ENCODE peak calls at places on chromosomes 3 and 15, in seven cellular contexts. U, O, J, L, Q, P and B are unnamed samples.

GRCh38 chr3:126747768-126748167 is 43.7 kb downstream of the CHCHD6 start:
- DNase-seq in U (no peak), J (no peak), Q (no peak), P (no peak), O (no peak), L (no peak), B (no peak)

GRCh38 chr3:10487988-10488633 is 17.3 kb downstream of the ATP2B2 start:
- DNase-seq in P (no peak), J (no peak), L (no peak), U (no peak), O (no peak), Q (no peak), B (no peak)

GRCh38 chr15:33007295-33007855 is 187.1 kb downstream of the FMN1 start:
- DNase-seq in Q (no peak), J (no peak), L (no peak), O (no peak), U (no peak), P (no peak), B (no peak)

GRCh38 chr3:151016421-151016820 is 43.9 kb upstream of the CLRN1 start:
- DNase-seq in J (no peak), O (no peak), P (no peak), L (no peak), U (no peak), Q (no peak), B (no peak)

GRCh38 chr15:36005542-36005941 is 459.6 kb upstream of the DPH6 start:
- DNase-seq in J (no peak), L (no peak), P (no peak), O (no peak), U (no peak), Q (no peak), B (no peak)

GRCh38 chr3:181176610-181177009 is 187.1 kb upstream of the DNAJC19 start:
- DNase-seq in U (peak; percentile 67), J (no peak), Q (peak; percentile 67), P (peak; percentile 81), L (peak; percentile 6), O (no peak), B (peak; percentile 63)

GRCh38 chr3:7194081-7194835 is 333.3 kb downstream of the GRM7 start:
- DNase-seq in J (no peak), Q (no peak), P (no peak), L (no peak), U (no peak), O (no peak), B (no peak)

GRCh38 chr15:71215126-71215894 is 100.0 kb downstream of the THSD4 start:
- DNase-seq in O (no peak), L (no peak), P (no peak), U (no peak), Q (no peak), J (no peak), B (no peak)

GRCh38 chr3:141499965-141500364 is 13.1 kb downstream of the RASA2 start:
- DNase-seq in L (no peak), U (no peak), P (no peak), J (no peak), O (no peak), Q (no peak), B (no peak)

GRCh38 chr3:114154321-114154821 is 24.5 kb downstream of the DRD3 start:
- DNase-seq in U (no peak), Q (no peak), L (no peak), O (no peak), P (no peak), J (no peak), B (no peak)

GRCh38 chr3:134473868-134474546 is 11.8 kb downstream of the ANAPC13 start:
- DNase-seq in O (peak; percentile 61), L (peak; percentile 77), U (peak; percentile 66), Q (peak; percentile 48), P (peak; percentile 83), J (peak; percentile 35), B (peak; percentile 83)